ENCODE peak calls at places on chromosomes 12 and 14, in ten cellular contexts. B, S, Z, U, T, I, M, Q, D and P are unnamed samples.

GRCh38 chr14:98954347-98955000 is 317.5 kb downstream of the BCL11B start:
- DNase-seq in B (no peak), M (no peak), T (no peak), Q (no peak), S (no peak), U (no peak), I (no peak), Z (no peak), D (no peak), P (peak)

GRCh38 chr12:127145929-127146789 is 1120.8 kb upstream of the TMEM132C start:
- DNase-seq in Q (peak), Z (peak), U (peak), B (peak), S (peak), D (peak), I (peak), T (no peak), M (peak), P (peak)

GRCh38 chr12:64571346-64571745 is 38.9 kb upstream of the RASSF3 start:
- DNase-seq in S (no peak), U (no peak), D (no peak), Q (no peak), T (peak), I (no peak), B (no peak), M (no peak), Z (no peak), P (no peak)

GRCh38 chr12:109756457-109756856 is 42.8 kb downstream of the FAM222A start:
- DNase-seq in Q (no peak), D (no peak), B (no peak), T (no peak), S (no peak), Z (no peak), I (no peak), U (no peak), M (no peak), P (no peak)

GRCh38 chr12:100348657-100349454 is 8.0 kb upstream of the SLC17A8 start:
- DNase-seq in T (peak), Q (peak), S (no peak), U (no peak), M (no peak), B (peak), Z (no peak), D (peak), I (no peak), P (peak)

GRCh38 chr12:89451876-89452275 is 72.7 kb downstream of the GALNT4 start:
- DNase-seq in T (no peak), Q (peak), B (peak), I (peak), M (no peak), S (no peak), D (no peak), U (no peak), Z (no peak), P (peak)

GRCh38 chr12:11965258-11965910 is 105.4 kb upstream of the BCL2L14 start:
- DNase-seq in Z (no peak), Q (no peak), T (no peak), U (no peak), I (no peak), D (no peak), S (no peak), B (no peak), M (no peak), P (no peak)

GRCh38 chr12:19482036-19482435 is 42.7 kb downstream of the AEBP2 start:
- DNase-seq in I (no peak), D (no peak), T (no peak), U (no peak), Z (no peak), S (no peak), M (no peak), Q (no peak), B (no peak), P (peak)

GRCh38 chr12:91718326-91718725 is 427.3 kb downstream of the BTG1 start:
- DNase-seq in U (no peak), S (no peak), T (no peak), I (no peak), D (no peak), M (no peak), B (no peak), Z (no peak), Q (no peak), P (no peak)

GRCh38 chr14:73463411-73463810 is 5.1 kb upstream of the NUMB start:
- DNase-seq in D (peak), Q (peak), M (no peak), S (no peak), B (peak), Z (no peak), I (peak), U (peak), T (no peak), P (peak)

GRCh38 chr12:30753761-30754382 is 879 bp downstream of the CAPRIN2 start:
- DNase-seq in T (no peak), M (no peak), Q (peak), U (no peak), Z (no peak), S (no peak), B (peak), I (no peak), D (peak), P (peak)

GRCh38 chr14:33040548-33041140 is 102.0 kb downstream of the NPAS3 start:
- DNase-seq in U (no peak), Q (no peak), S (no peak), B (peak), M (no peak), Z (no peak), T (no peak), D (no peak), I (no peak), P (no peak)

GRCh38 chr14:81348086-81348485 is 52.0 kb downstream of the STON2 start:
- DNase-seq in B (no peak), T (no peak), S (no peak), D (no peak), Q (no peak), U (no peak), Z (no peak), M (no peak), I (no peak), P (no peak)

GRCh38 chr12:85866929-85867776 is 6.9 kb upstream of the NTS start:
- DNase-seq in I (no peak), Q (peak), S (no peak), D (peak), T (peak), M (no peak), B (peak), U (no peak), Z (no peak), P (peak)

GRCh38 chr12:121535150-121536057 is 45.4 kb downstream of the KDM2B start:
- DNase-seq in I (no peak), T (no peak), Q (no peak), Z (no peak), B (no peak), U (no peak), S (no peak), D (no peak), M (no peak), P (no peak)

GRCh38 chr14:60294670-60295069 is 45.6 kb downstream of the PPM1A start:
- DNase-seq in D (no peak), Z (no peak), B (no peak), U (no peak), I (no peak), T (no peak), M (no peak), S (no peak), Q (peak), P (peak)

GRCh38 chr14:76763362-76764041 is 2.2 kb downstream of the VASH1 start:
- DNase-seq in Z (no peak), S (no peak), T (peak), B (no peak), I (no peak), M (no peak), D (no peak), Q (no peak), U (no peak), P (no peak)

GRCh38 chr14:99183311-99183710 is 88.7 kb downstream of the BCL11B start:
- DNase-seq in U (no peak), S (no peak), T (no peak), Q (no peak), I (no peak), B (no peak), D (no peak), Z (no peak), M (no peak), P (no peak)